ENCODE peak calls at places on chromosomes 16 and 17, in six cellular contexts. T, S, Y, R, F and K are unnamed samples.

GRCh38 chr17:76568771-76569170 is 16.9 kb downstream of the ST6GALNAC2 start:
- DNase-seq in T (no peak), F (no peak), R (no peak), Y (no peak), S (no peak), K (no peak)

GRCh38 chr17:17128476-17129075 is 77.6 kb downstream of the PLD6 start:
- DNase-seq in Y (no peak), F (no peak), R (no peak), S (no peak), T (no peak), K (no peak)

GRCh38 chr17:75228847-75229246 is 23.4 kb downstream of the NUP85 start:
- DNase-seq in T (no peak), S (no peak), F (no peak), R (no peak), Y (no peak), K (no peak)

GRCh38 chr16:72927199-72928088 is 120.5 kb downstream of the ZFHX3 start:
- DNase-seq in T (no peak), S (peak), Y (no peak), F (peak), R (no peak), K (no peak)

GRCh38 chr16:25035494-25036405 is 20.6 kb upstream of the ARHGAP17 start:
- DNase-seq in F (no peak), T (no peak), R (no peak), Y (no peak), S (no peak), K (no peak)

GRCh38 chr17:17671369-17672119 is 9.7 kb upstream of the RAI1 start:
- DNase-seq in Y (no peak), F (no peak), T (no peak), S (no peak), R (no peak), K (no peak)

GRCh38 chr16:89052191-89052787 is 41.4 kb upstream of the ACSF3 start:
- DNase-seq in R (no peak), Y (peak), S (no peak), T (no peak), F (no peak), K (no peak)

GRCh38 chr16:528111-529011 is 849 bp downstream of the CAPN15 start:
- DNase-seq in S (peak), R (no peak), Y (peak), T (no peak), F (peak), K (peak)

GRCh38 chr17:48726916-48727286 is 1.6 kb downstream of the HOXB13 start:
- DNase-seq in R (no peak), T (no peak), Y (no peak), F (no peak), S (no peak), K (no peak)

GRCh38 chr17:69326302-69327059 is 452 bp downstream of the ABCA5 start:
- DNase-seq in F (peak), Y (no peak), S (peak), T (no peak), R (no peak), K (peak)

GRCh38 chr17:20121359-20122235 is 112.4 kb downstream of the SPECC1 start:
- DNase-seq in F (peak), S (peak), R (peak), Y (peak), T (peak), K (peak)

GRCh38 chr17:16304832-16305231 is 48.4 kb downstream of the CENPV start:
- DNase-seq in T (no peak), Y (no peak), R (no peak), F (peak), S (peak), K (no peak)

GRCh38 chr16:67528870-67529638 is 425 bp downstream of the RIPOR1 start:
- DNase-seq in T (no peak), Y (no peak), F (peak), R (no peak), S (peak), K (peak)

GRCh38 chr17:40121191-40121885 is 433 bp upstream of the MSL1 start:
- DNase-seq in S (peak), F (peak), T (no peak), Y (no peak), R (no peak), K (peak)

GRCh38 chr16:58638148-58639036 is 8.8 kb upstream of the CNOT1 start:
- DNase-seq in Y (no peak), S (peak), R (peak), T (peak), F (peak), K (no peak)

GRCh38 chr16:85274924-85275323 is 162.7 kb upstream of the CIBAR2 start:
- DNase-seq in S (no peak), Y (no peak), F (no peak), T (no peak), R (no peak), K (no peak)

GRCh38 chr16:1580956-1581355 is 30.9 kb downstream of the IFT140 start:
- DNase-seq in R (no peak), Y (no peak), S (no peak), F (no peak), T (no peak), K (no peak)

GRCh38 chr17:39402890-39403605 is 1.6 kb upstream of the FBXL20 start:
- DNase-seq in F (no peak), S (no peak), T (no peak), R (no peak), Y (no peak), K (no peak)

GRCh38 chr17:30309591-30309990 is 17.8 kb upstream of the BLMH start:
- DNase-seq in F (no peak), Y (no peak), T (no peak), R (no peak), S (peak), K (no peak)

GRCh38 chr17:62723842-62724241 is 84.3 kb downstream of the MARCHF10 start:
- DNase-seq in T (no peak), Y (no peak), R (no peak), S (no peak), F (no peak), K (no peak)

GRCh38 chr17:77886387-77886728 is 72.1 kb upstream of the TNRC6C start:
- DNase-seq in F (no peak), R (no peak), Y (peak), S (no peak), T (no peak), K (no peak)

GRCh38 chr17:81090361-81091133 is 55.6 kb downstream of the BAIAP2 start:
- DNase-seq in R (no peak), S (peak), F (peak), T (no peak), Y (peak), K (no peak)

GRCh38 chr16:87927195-87927562 is 9.2 kb downstream of the CA5A start:
- DNase-seq in F (no peak), S (no peak), Y (no peak), T (no peak), R (no peak), K (no peak)

GRCh38 chr17:70307430-70307829 is 138.1 kb downstream of the KCNJ2 start:
- DNase-seq in R (no peak), F (no peak), Y (no peak), S (peak), T (no peak), K (no peak)

GRCh38 chr17:2949469-2950044 is 113.8 kb downstream of the OR1D5 start:
- DNase-seq in Y (no peak), T (no peak), S (peak), F (no peak), R (peak), K (no peak)

GRCh38 chr17:17071531-17072360 is 29.5 kb downstream of the MPRIP start:
- DNase-seq in T (no peak), Y (no peak), F (no peak), R (no peak), S (no peak), K (no peak)

GRCh38 chr17:74972107-74972972 is at the start of gene HID1:
- DNase-seq in Y (peak), F (peak), S (no peak), R (no peak), T (no peak), K (peak)

GRCh38 chr17:49588312-49588711 is 12.6 kb downstream of the NXPH3 start:
- DNase-seq in S (no peak), T (no peak), R (no peak), Y (no peak), F (no peak), K (no peak)

GRCh38 chr17:36524428-36524876 is 10.2 kb downstream of the MYO19 start:
- DNase-seq in S (no peak), R (no peak), F (no peak), T (no peak), Y (no peak), K (no peak)

GRCh38 chr16:19861069-19861468 is 23.6 kb downstream of the GPRC5B start:
- DNase-seq in F (no peak), R (no peak), T (no peak), S (no peak), Y (no peak), K (no peak)
- H3K4me3 ChIP-seq in F (no peak), R (no peak), T (no peak), S (no peak), Y (no peak), K (no peak)

DNA sequence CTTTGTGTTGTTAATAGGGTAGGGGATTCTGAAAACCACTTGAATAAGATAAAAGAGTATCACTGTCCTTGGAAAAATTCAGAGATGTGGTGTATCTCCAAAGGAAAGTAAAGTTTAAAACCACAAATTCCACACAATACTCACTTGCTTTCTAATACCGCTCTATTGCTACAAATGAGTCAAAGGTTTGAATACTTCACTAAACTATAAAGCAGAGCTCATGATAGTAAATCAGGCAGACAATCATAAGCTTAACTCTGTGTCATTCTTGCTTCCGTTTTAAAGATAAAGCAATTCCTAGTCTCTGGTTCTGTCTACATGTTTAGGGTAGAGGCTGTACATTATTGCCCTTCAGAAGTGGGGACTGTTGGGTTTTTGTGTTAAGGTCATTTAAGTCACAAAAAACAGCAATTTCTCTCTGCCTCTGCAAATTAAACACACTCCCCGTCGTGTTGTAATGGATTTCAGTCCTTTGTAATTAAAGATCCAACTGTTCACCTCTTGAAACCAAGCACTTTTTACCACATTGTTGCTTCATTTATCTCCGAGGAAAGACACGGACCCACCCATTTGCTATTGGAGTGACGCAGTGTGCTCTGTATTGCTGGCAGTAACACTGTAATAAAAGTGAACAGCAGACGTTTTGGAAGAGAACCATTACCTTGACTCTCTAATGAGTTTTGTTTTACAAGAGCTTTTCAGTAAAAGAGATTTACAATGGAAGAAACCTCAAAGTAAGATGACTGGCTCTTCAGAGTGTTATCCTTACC is 83.2 kb upstream of the CNTNAP4 start:
- DNase-seq in S (no peak), F (peak), R (no peak), T (no peak), Y (no peak), K (no peak)
- H3K4me3 ChIP-seq in S (no peak), F (no peak), R (no peak), T (no peak), Y (no peak), K (no peak)

DNA sequence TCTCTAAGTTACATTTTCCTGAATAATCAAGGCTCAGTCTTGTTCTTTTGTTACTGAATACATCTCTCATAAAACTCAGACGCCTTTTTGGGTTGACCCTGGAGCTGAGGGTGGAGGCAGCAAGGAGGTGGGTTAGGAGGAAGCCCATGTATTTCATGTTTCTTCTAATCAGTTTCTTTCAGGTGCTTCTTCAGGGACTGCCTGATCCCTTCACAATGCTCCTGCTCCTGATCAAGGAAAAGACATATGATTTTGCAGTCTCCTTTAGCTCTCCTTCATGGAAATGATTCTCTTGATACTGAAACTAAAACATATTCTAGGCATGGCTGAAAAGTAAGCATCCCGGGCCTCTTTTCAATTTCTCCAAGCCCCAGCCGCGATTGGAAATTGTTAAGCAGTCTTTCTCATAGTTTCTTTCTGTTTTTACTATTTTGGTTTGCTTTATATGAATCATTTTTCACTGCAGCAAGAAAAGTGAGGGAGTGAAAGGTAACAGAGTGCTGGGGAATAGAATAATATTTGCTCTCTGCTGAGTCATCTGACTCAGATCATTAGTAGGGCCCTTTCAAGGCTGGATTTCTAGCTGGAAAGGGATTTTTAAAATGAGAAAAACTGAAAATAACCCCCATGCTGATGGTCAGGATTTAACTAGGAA is 730.7 kb downstream of the CDH11 start:
- DNase-seq in S (peak), R (no peak), F (no peak), Y (no peak), T (no peak), K (no peak)
- H3K4me3 ChIP-seq in S (no peak), R (no peak), F (no peak), Y (no peak), T (no peak), K (no peak)

GRCh38 chr16:68732741-68733399 is 4.2 kb upstream of the CDH1 start:
- DNase-seq in S (no peak), R (no peak), F (no peak), Y (no peak), T (no peak), K (no peak)
- H3K4me3 ChIP-seq in S (no peak), R (no peak), F (no peak), Y (no peak), T (no peak), K (no peak)

GRCh38 chr17:82275326-82275725 is 1.8 kb upstream of the CSNK1D start:
- DNase-seq in Y (no peak), S (no peak), F (no peak), T (no peak), R (no peak), K (no peak)

GRCh38 chr17:82272495-82273326 is 789 bp downstream of the CSNK1D start:
- DNase-seq in R (no peak), S (no peak), Y (peak), T (no peak), F (no peak), K (peak)

GRCh38 chr17:82273327-82274133 is at the start of gene CSNK1D:
- DNase-seq in F (peak), T (no peak), Y (peak), R (peak), S (peak), K (peak)

GRCh38 chr17:82276951-82277350 is 3.5 kb upstream of the CSNK1D start:
- DNase-seq in R (no peak), T (no peak), F (no peak), Y (no peak), S (no peak), K (no peak)

DNA sequence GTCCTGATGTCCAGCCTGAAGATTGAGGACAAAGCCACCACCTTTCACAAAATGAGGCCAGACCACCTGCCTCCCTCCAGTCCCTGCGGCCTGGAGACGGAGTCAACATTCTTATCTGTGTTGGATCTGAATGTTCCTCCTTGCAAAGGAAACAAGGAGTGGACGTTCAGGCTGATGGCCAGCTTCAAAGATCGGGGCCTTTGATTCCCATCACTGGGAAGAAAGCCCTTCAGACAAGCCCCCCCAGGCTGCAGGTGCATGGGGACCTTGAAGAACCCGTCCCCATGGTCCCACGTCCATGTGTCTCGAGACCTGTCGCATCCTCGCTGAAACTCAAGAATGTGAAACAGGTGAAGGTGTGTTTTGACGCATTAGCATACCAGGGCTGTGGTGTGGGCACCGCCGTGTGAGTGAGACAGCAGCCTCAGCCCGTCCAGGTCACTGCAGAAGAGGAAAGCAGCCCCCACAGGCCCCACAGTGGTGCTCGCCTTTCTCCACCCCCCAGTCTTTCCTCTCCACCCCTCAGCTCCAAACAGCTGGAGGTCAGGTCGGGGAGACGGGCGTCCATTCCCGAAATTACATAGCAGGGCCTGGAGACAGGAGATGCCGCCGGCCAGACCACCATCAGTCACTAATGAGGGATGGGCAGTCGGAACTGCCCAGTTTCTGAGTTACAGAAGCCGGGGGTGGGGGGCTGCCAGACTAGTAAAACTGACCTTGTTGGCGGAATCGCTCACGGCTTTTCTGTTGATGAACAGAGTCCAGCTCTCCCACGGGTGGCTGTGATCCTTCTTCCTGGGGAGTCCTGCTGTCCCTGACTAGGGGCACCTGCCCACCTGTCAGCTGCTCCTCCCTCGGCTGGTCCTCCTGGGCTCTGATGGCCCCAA is 877 bp upstream of the CSNK1D start:
- DNase-seq in Y (no peak), F (no peak), R (no peak), S (no peak), T (no peak), K (no peak)
- H3K4me3 ChIP-seq in Y (peak), F (peak), R (peak), S (peak), T (peak), K (no peak)

GRCh38 chr17:7179317-7180254 is at the start of gene ASGR1:
- DNase-seq in R (no peak), Y (no peak), S (no peak), T (no peak), F (no peak), K (no peak)
- H3K4me3 ChIP-seq in R (peak), Y (no peak), S (peak), T (no peak), F (peak), K (no peak)

GRCh38 chr16:55559233-55559632 is 7.3 kb upstream of the CAPNS2 start:
- DNase-seq in T (no peak), R (no peak), F (no peak), Y (no peak), S (peak), K (no peak)
- H3K4me3 ChIP-seq in T (no peak), R (no peak), F (no peak), Y (no peak), S (no peak), K (no peak)

DNA sequence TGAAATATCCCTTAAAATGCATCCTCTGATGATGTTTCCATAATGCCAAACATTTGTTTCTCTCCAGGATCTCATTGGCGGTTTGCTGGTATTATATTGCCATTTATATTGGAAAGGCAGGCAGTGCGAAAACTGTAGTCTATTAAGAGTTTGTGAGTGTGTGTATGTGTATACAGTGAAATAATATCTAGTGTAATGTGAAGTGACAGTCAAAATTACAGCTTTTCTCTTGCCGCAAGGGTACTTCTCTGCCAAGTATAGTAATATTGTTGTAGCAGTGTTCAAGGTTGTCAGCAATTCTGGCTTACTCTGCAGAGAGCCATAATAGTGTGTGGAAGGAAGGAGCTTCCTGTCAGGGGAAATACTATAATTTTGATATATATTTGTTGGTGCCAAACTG is 178.6 kb downstream of the WWOX start:
- DNase-seq in T (no peak), Y (no peak), R (no peak), F (no peak), S (no peak), K (no peak)
- H3K4me3 ChIP-seq in T (no peak), Y (no peak), R (no peak), F (no peak), S (no peak), K (no peak)